ENCODE peak calls at places on chromosome 1, in seven cellular contexts. One of them, this sample, is unnamed.

GRCh38 chr1:32984090-32984828 is 19.6 kb upstream of the RNF19B start:
- DNase-seq in LoVo: no peak
- DNase-seq in Caco-2: no peak
- DNase-seq in posterior vena cava: no peak
- DNase-seq in neural crest cell: no peak
- DNase-seq in natural killer cell: no peak
- DNase-seq in activated CD4-positive, alpha-beta T cell treated with anti-CD3 and anti-CD28 coated beads for 48 hours: peak
- DNase-seq in this sample: peak

GRCh38 chr1:211485480-211485857 is 6.5 kb downstream of the RD3 start:
- DNase-seq in LoVo: no peak
- DNase-seq in Caco-2: no peak
- DNase-seq in posterior vena cava: peak
- DNase-seq in neural crest cell: no peak
- DNase-seq in natural killer cell: no peak
- DNase-seq in activated CD4-positive, alpha-beta T cell treated with anti-CD3 and anti-CD28 coated beads for 48 hours: no peak
- DNase-seq in this sample: peak

GRCh38 chr1:42756956-42757891 is 9.6 kb downstream of the P3H1 start:
- DNase-seq in LoVo: peak
- DNase-seq in Caco-2: no peak
- DNase-seq in posterior vena cava: peak
- DNase-seq in neural crest cell: no peak
- DNase-seq in natural killer cell: no peak
- DNase-seq in activated CD4-positive, alpha-beta T cell treated with anti-CD3 and anti-CD28 coated beads for 48 hours: no peak
- DNase-seq in this sample: no peak

GRCh38 chr1:241702436-241702835 is 50.4 kb downstream of the WDR64 start:
- DNase-seq in LoVo: peak
- DNase-seq in Caco-2: no peak
- DNase-seq in posterior vena cava: no peak
- DNase-seq in neural crest cell: no peak
- DNase-seq in natural killer cell: no peak
- DNase-seq in activated CD4-positive, alpha-beta T cell treated with anti-CD3 and anti-CD28 coated beads for 48 hours: no peak
- DNase-seq in this sample: no peak

GRCh38 chr1:247119600-247120407 is 15.6 kb upstream of the ZNF669 start:
- DNase-seq in LoVo: no peak
- DNase-seq in Caco-2: no peak
- DNase-seq in posterior vena cava: no peak
- DNase-seq in neural crest cell: no peak
- DNase-seq in natural killer cell: no peak
- DNase-seq in activated CD4-positive, alpha-beta T cell treated with anti-CD3 and anti-CD28 coated beads for 48 hours: no peak
- DNase-seq in this sample: no peak

GRCh38 chr1:160575112-160575664 is 4.1 kb downstream of the CD84 start:
- DNase-seq in LoVo: no peak
- DNase-seq in Caco-2: no peak
- DNase-seq in posterior vena cava: no peak
- DNase-seq in neural crest cell: no peak
- DNase-seq in natural killer cell: no peak
- DNase-seq in activated CD4-positive, alpha-beta T cell treated with anti-CD3 and anti-CD28 coated beads for 48 hours: no peak
- DNase-seq in this sample: peak

GRCh38 chr1:145891143-145891542 is 5.5 kb upstream of the ANKRD35 start:
- DNase-seq in LoVo: peak
- DNase-seq in Caco-2: no peak
- DNase-seq in posterior vena cava: no peak
- DNase-seq in neural crest cell: no peak
- DNase-seq in natural killer cell: no peak
- DNase-seq in activated CD4-positive, alpha-beta T cell treated with anti-CD3 and anti-CD28 coated beads for 48 hours: no peak
- DNase-seq in this sample: no peak

GRCh38 chr1:45322486-45323040 is 4.1 kb upstream of the HPDL start:
- DNase-seq in LoVo: no peak
- DNase-seq in Caco-2: no peak
- DNase-seq in posterior vena cava: no peak
- DNase-seq in neural crest cell: no peak
- DNase-seq in natural killer cell: no peak
- DNase-seq in activated CD4-positive, alpha-beta T cell treated with anti-CD3 and anti-CD28 coated beads for 48 hours: no peak
- DNase-seq in this sample: no peak

GRCh38 chr1:114854693-114855320 is at the start of gene SYCP1:
- DNase-seq in LoVo: no peak
- DNase-seq in Caco-2: no peak
- DNase-seq in posterior vena cava: no peak
- DNase-seq in neural crest cell: no peak
- DNase-seq in natural killer cell: no peak
- DNase-seq in activated CD4-positive, alpha-beta T cell treated with anti-CD3 and anti-CD28 coated beads for 48 hours: peak
- DNase-seq in this sample: no peak

This sample was measured in activated effector memory CD4-positive, alpha-beta T cell treated with anti-CD3 and anti-CD28 coated beads, Interleukin-2, amount 50 U/mL, for 16 hours.